ENCODE peak calls at places on chromosomes 4 and X, in six cellular contexts. H is stomach, Y is H1, D is HepG2, X is breast epithelium, E is HCT116. W is an unnamed sample.

GRCh38 chrX:21354725-21355124 is 19.5 kb upstream of the CNKSR2 start:
- DNase-seq in H (no peak), Y (no peak), D (peak), X (no peak), E (no peak), W (no peak)

GRCh38 chr4:173461170-173461569 is 62.3 kb upstream of the SCRG1 start:
- DNase-seq in H (no peak), Y (no peak), D (no peak), X (no peak), E (no peak), W (no peak)

GRCh38 chr4:78767350-78767749 is 8.8 kb upstream of the BMP2K start:
- DNase-seq in H (no peak), Y (no peak), D (no peak), X (no peak), E (no peak), W (no peak)

GRCh38 chr4:139214039-139214534 is 37.1 kb upstream of the ELF2 start:
- DNase-seq in H (peak), Y (peak), D (peak), X (no peak), E (no peak), W (no peak)

GRCh38 chr4:177554966-177555574 is 112.8 kb upstream of the AGA start:
- DNase-seq in H (no peak), Y (no peak), D (no peak), X (no peak), E (no peak), W (no peak)

GRCh38 chr4:53055274-53055673 is 193.2 kb downstream of the RASL11B start:
- DNase-seq in H (no peak), Y (no peak), D (no peak), X (no peak), E (no peak), W (no peak)

GRCh38 chrX:153750126-153750774 is 13.8 kb upstream of the PLXNB3 start:
- DNase-seq in H (no peak), Y (no peak), D (peak), X (no peak), E (no peak), W (no peak)

GRCh38 chr4:7134737-7135388 is 57.5 kb upstream of the SORCS2 start:
- DNase-seq in H (peak), Y (no peak), D (no peak), X (peak), E (no peak), W (no peak)

GRCh38 chr4:73068496-73069337 is 799 bp downstream of the COX18 start:
- DNase-seq in H (no peak), Y (no peak), D (peak), X (no peak), E (no peak), W (no peak)

GRCh38 chr4:154722262-154722661 is 21.5 kb upstream of the LRAT start:
- DNase-seq in H (no peak), Y (no peak), D (no peak), X (no peak), E (no peak), W (no peak)

GRCh38 chr4:137514401-137515116 is 17.7 kb downstream of the PCDH18 start:
- DNase-seq in H (no peak), Y (no peak), D (no peak), X (no peak), E (no peak), W (no peak)

GRCh38 chrX:147912093-147912801 is 528 bp downstream of the FMR1 start:
- DNase-seq in H (peak), Y (no peak), D (no peak), X (peak), E (no peak), W (no peak)

GRCh38 chrX:41036668-41037326 is 48.4 kb upstream of the USP9X start:
- DNase-seq in H (no peak), Y (no peak), D (no peak), X (no peak), E (no peak), W (no peak)

GRCh38 chr4:11428161-11428700 is 463 bp downstream of the HS3ST1 start:
- DNase-seq in H (no peak), Y (no peak), D (no peak), X (no peak), E (no peak), W (no peak)
- H3K4me3 ChIP-seq in H (peak), Y (peak), D (no peak), X (peak), E (peak), W (peak)

GRCh38 chrX:48892896-48893295 is 4.7 kb downstream of the TIMM17B start:
- DNase-seq in H (no peak), Y (no peak), D (no peak), X (no peak), E (no peak), W (no peak)

GRCh38 chrX:48893556-48894348 is 3.8 kb downstream of the TIMM17B start:
- DNase-seq in H (no peak), Y (no peak), D (no peak), X (no peak), E (no peak), W (no peak)

GRCh38 chrX:48890934-48891401 is 6.6 kb downstream of the TIMM17B start:
- DNase-seq in H (no peak), Y (no peak), D (no peak), X (no peak), E (no peak), W (no peak)

GRCh38 chrX:48890296-48890925 is 7.2 kb downstream of the TIMM17B start:
- DNase-seq in H (no peak), Y (no peak), D (no peak), X (no peak), E (no peak), W (no peak)

DNA sequence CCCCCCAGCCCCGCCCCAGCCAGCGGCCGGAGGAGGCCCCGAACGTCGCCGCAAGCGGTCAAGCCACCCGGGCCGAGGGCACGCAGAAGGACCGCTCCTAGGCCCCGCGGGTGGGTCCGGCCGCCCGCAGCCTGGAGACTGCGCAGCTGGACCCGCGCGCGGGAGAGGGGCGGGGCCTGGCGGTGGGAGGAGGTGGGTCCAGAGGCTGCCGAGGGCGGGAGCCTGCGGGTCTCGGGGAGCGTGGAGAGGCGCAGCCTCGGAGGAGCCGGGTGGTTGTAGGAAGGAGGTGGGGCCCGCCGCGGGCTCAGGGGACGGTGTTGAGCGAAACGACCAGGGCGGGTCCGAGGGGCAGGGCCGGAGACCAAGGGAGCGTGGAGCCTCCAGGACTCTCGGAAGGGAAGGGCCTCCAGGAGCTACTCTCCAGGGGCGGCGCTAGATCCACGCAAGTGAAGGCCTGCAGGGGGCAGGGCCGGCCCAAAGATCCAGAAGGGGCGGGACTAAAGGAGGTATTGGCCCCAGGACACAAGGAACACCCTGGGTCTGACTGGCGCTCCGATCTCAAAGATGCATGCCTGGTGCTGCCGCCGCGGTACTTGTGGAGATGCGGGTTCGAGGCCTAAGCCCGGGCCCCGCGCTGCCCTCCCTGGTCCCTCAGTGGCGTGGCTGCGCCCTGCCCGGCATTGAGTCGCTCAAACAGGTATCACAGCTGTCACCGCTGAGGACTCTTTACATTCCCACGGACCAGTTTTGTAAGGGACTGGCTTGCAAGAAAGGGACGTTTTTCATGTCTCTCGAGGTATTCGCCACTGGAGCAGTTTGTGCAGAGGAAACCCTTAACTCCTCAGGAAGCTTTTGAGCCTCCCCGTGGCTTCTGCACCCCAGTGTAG is 5.9 kb downstream of the TIMM17B start:
- DNase-seq in H (peak), Y (peak), D (peak), X (peak), E (peak), W (peak)
- TF ChIP-seq POLR2AphosphoS5 in H (peak), Y (no peak), D (peak), X (no peak), E (peak), W (peak)

DNA sequence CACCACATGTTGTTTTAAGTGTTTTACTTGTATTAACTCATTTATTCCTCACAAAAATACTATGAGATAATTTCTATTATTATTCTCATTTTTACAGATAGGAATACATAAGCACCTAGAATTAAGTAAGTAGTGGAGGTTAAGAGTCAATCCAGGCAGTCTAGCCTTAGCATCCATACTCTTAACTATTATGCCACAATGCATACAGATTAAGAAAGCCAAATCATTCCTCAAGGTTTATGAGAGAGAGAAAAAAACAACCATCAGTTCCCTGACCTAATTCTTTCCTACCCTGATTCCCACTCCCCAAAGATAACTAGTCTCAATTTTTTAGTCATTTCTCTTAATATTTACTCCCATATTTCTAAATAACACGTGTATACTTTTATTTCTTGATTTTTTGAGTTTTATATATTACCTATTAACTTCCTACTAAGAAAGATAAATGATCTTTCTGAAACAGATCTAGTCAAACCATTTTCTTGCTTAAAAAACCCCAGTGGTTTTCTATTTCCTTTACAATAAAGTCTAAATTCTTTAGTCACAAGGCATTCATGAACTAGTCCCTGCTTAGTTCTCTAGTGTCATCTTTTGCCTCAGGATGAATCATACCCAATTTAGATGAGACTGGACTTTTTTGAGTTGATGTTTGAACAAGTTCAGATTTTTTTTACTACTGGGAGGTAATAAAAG is 16.0 kb downstream of the UBA6 start:
- DNase-seq in H (no peak), Y (no peak), D (no peak), X (no peak), E (no peak), W (no peak)
- TF ChIP-seq POLR2A in H (no peak), Y (no peak), D (no peak), X (no peak), E (no peak), W (no peak)

DNA sequence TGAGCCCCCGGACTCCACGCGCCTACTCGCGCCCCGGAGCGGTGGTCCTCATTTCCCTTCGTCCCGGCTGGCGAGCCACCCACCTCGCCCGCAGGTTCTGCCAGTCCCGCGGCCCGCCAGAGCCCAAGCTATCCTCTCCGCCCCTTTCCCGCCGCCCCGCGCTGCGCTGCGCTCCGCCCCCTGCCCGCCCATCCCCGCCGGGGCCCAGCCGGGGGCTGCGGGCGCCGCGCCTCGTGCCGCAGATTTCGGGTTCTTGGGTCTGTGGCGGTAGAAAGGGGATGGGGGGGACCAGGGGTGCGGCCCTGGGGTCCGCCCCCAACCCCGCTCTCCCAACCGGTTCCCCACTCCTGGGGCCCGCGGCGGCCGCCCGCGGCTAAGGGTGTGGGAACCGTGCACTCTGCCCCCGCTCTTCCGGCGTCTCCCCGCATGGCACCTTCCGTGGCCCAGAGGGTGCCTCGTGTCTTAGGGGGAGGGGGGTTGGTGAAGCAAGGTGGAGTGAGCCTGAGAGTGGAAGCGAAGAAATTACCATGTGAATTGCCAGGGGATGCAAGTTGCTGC is 650.8 kb upstream of the DIPK2B start:
- DNase-seq in H (peak), Y (peak), D (no peak), X (no peak), E (peak), W (no peak)
- H3K4me3 ChIP-seq in H (peak), Y (peak), D (peak), X (peak), E (peak), W (peak)

GRCh38 chr4:42480774-42481173 is 83.5 kb downstream of the SHISA3 start:
- DNase-seq in H (no peak), Y (no peak), D (no peak), X (no peak), E (no peak), W (no peak)

GRCh38 chr4:42483426-42484379 is 86.4 kb downstream of the SHISA3 start:
- DNase-seq in H (no peak), Y (no peak), D (no peak), X (no peak), E (no peak), W (no peak)

GRCh38 chr4:42484630-42485029 is 87.3 kb downstream of the SHISA3 start:
- DNase-seq in H (no peak), Y (no peak), D (no peak), X (no peak), E (no peak), W (no peak)

GRCh38 chr4:42478941-42479340 is 81.7 kb downstream of the SHISA3 start:
- DNase-seq in H (no peak), Y (no peak), D (no peak), X (no peak), E (no peak), W (no peak)

DNA sequence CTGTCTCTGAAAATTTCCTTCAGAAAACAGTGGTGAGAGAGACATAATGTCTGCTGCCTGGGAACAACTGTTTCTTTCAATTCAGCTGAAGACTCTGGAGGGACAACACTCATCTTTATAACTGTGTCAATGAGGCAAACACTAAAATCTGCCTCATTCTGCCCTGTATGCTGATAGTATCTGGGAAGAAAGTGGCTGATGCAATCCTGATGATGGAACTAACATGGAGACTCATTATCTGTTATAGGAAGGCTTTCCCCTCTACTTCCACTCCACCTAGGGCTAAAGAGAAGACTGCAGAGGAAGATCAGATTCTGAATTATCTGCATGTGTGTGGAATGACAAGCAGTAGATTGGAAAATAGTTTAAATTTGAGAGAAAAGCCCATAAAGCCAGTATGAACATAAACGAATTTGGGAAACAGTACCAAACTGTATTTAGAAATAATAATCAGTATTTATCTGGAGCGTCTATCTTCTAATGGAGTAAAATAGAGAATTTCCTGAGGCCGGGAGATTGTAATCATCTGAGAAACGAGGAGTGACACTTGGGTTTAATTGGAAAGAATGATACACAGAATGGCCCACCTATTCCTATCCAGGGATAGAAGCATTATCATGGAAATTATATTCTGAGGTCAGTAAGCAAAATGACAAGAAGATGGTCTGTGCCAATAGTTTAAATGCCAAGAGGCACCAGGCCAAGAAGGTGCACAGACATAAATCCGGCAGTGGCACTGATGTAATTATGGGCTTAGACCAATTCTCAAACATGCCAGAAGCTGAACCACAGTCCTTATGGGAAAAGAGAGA is 85.4 kb downstream of the SHISA3 start:
- DNase-seq in H (no peak), Y (no peak), D (no peak), X (no peak), E (no peak), W (no peak)
- TF ChIP-seq POLR2AphosphoS5 in H (no peak), Y (no peak), D (no peak), X (no peak), E (no peak), W (no peak)

GRCh38 chr4:1476140-1476513 is 69.9 kb upstream of the NKX1-1 start:
- DNase-seq in H (no peak), Y (no peak), D (no peak), X (no peak), E (no peak), W (no peak)

GRCh38 chr4:1477045-1477905 is 71.0 kb upstream of the NKX1-1 start:
- DNase-seq in H (no peak), Y (no peak), D (no peak), X (no peak), E (no peak), W (no peak)

GRCh38 chr4:1473718-1474117 is 67.5 kb upstream of the NKX1-1 start:
- DNase-seq in H (no peak), Y (no peak), D (no peak), X (no peak), E (no peak), W (no peak)

GRCh38 chr4:1474126-1475090 is 68.2 kb upstream of the NKX1-1 start:
- DNase-seq in H (no peak), Y (no peak), D (no peak), X (no peak), E (no peak), W (no peak)

GRCh38 chr4:1475277-1476139 is 69.3 kb upstream of the NKX1-1 start:
- DNase-seq in H (no peak), Y (no peak), D (no peak), X (no peak), E (no peak), W (no peak)
- TF ChIP-seq POLR2A in H (no peak), Y (no peak), D (no peak), X (no peak), E (no peak), W (no peak)

DNA sequence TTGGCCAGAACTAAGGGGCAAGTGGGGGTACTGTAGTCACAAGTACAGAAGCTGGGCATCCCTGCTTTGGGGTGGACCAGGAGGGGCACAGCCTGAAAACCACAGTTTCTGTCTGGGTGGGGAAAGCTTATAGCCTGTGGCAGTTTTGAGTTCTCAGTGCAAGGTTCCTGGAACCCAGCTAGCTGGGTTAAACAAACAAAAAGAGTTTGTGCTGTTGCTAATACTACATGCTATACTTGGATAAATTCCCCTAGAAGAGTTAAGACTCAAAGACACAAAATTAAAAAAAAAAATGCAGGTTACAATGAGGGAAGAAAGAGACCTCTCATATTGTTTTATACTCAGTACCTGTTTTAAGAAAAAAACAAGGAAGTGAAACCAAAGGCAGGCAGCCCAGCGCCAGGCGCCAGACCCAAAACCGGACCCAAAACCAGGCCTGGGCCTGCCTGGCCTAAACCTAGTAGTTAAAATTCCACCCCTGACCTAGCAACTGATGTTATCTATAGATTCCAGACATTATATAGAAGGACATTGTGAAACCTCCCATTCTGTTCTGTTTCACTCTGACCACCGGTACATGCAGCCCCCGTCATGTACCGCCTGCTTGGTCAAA is 50.8 kb downstream of the SLC2A9 start:
- DNase-seq in H (no peak), Y (no peak), D (no peak), X (no peak), E (no peak), W (no peak)
- H3K4me3 ChIP-seq in H (no peak), Y (no peak), D (no peak), X (no peak), E (no peak), W (no peak)

GRCh38 chr4:56505269-56506109 is at the start of gene ARL9:
- DNase-seq in H (peak), Y (peak), D (no peak), X (no peak), E (no peak), W (no peak)
- TF ChIP-seq POLR2AphosphoS5 in H (no peak), Y (no peak), D (no peak), X (peak), E (no peak), W (peak)

DNA sequence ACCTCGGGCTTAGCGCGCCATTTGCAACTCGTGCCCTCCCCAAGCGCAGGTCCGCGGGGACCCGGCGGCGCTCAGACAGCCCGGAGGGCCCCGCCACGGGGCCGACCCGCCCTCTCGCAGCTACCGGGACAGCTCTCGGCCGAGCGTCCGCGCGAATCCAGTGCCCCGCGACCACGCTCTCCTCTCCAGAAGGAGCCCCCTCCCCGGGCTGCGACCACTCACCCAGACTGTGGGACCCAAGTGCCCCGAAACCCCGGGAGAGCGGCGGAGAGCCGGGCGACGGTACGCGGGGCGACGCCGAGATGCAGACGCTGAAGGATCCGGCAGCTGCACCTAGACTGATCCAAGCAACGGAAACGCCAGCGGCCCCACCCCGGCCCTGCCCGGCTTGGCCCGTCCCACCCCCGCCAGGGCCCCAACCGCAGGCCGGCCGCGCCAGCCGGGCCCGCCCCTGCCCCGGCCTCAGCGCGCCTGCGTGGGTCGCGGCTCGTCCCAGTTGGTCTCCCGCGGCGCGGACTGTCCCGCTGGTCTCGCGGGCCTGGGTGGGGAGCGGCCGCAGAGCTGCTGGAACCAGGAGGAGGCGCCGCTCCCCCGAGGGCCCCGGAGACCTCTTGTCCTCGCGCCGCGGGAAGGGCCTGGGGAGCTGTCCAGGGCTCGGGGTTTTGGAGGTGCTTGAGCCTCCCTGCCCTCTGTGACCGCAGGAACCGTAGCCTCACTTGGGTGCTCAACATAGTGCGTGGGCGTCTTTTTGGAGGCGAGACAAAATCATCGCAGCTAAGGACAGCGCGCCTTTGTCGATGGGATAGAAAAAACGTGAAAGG is at the start of gene ANXA5:
- DNase-seq in H (peak), Y (no peak), D (peak), X (peak), E (peak), W (peak)
- TF ChIP-seq POLR2A in H (no peak), Y (peak), D (peak), X (no peak), E (peak), W (peak)